ENCODE peak calls at places on chromosomes 12 and 14, in four cellular contexts. C is HS-27A, B is NCI-H1092, L is WTC11. O is an unnamed sample.

GRCh38 chr12:43198608-43199007 is 353.4 kb downstream of the ADAMTS20 start:
- DNase-seq in B (no peak), L (no peak), C (no peak), O (no peak)

GRCh38 chr12:104736307-104736706 is 221.8 kb downstream of the SLC41A2 start:
- DNase-seq in B (no peak), L (no peak), C (no peak), O (no peak)

GRCh38 chr12:117076410-117077372 is 22.5 kb downstream of the TESC start:
- DNase-seq in C (no peak), B (no peak), L (no peak), O (no peak)

GRCh38 chr12:6646276-6647082 is 753 bp downstream of the ACRBP start:
- DNase-seq in C (no peak), B (no peak), L (peak), O (no peak)

GRCh38 chr12:40336573-40337199 is 111.9 kb downstream of the LRRK2 start:
- DNase-seq in L (no peak), C (no peak), B (no peak), O (peak)

GRCh38 chr14:93935213-93935612 is 8.1 kb downstream of the FAM181A start:
- DNase-seq in C (no peak), L (no peak), B (no peak), O (no peak)

GRCh38 chr14:78358631-78359030 is 188.5 kb downstream of the NRXN3 start:
- DNase-seq in B (no peak), L (no peak), C (no peak), O (no peak)

GRCh38 chr14:71327691-71328090 is 420.4 kb downstream of the PCNX1 start:
- DNase-seq in C (no peak), L (no peak), B (no peak), O (no peak)

GRCh38 chr12:131050463-131051154 is 96.9 kb downstream of the ADGRD1 start:
- DNase-seq in L (no peak), C (no peak), B (no peak), O (no peak)